ENCODE peak calls at places on chromosomes 3 and 15, in four cellular contexts. R is cardiac muscle cell, H is GM12878, T is body of pancreas. C is an unnamed sample.

GRCh38 chr15:69704685-69705084 is 252.1 kb downstream of the RPLP1 start:
- DNase-seq in R (no peak), T (no peak), H (no peak), C (no peak)

GRCh38 chr3:69012111-69012835 is 1.2 kb downstream of the EOGT start:
- DNase-seq in H (no peak), R (peak; percentile 49), T (peak; percentile 65), C (peak; percentile 21)

GRCh38 chr3:182238141-182238540 is 526.4 kb downstream of the SOX2 start:
- DNase-seq in R (no peak), T (no peak), H (no peak), C (no peak)

GRCh38 chr3:51953445-51953844 is 1.7 kb upstream of the GPR62 start:
- DNase-seq in T (no peak), H (no peak), R (peak; percentile 71), C (no peak)

GRCh38 chr3:106542101-106542769 is 673.4 kb upstream of the CBLB start:
- DNase-seq in H (no peak), R (peak; percentile 61), T (no peak), C (no peak)

GRCh38 chr15:80514071-80514780 is 110.0 kb downstream of the ARNT2 start:
- DNase-seq in H (no peak), R (peak; percentile 91), T (no peak), C (no peak)

GRCh38 chr3:55434789-55435188 is 52.3 kb downstream of the WNT5A start:
- DNase-seq in T (peak; percentile 62), R (peak; percentile 46), H (no peak), C (no peak)

GRCh38 chr3:49724586-49724985 is 835 bp upstream of the GMPPB start:
- DNase-seq in R (no peak), T (peak; percentile 47), H (no peak), C (no peak)

GRCh38 chr3:4493931-4494806 is 1.0 kb downstream of the ITPR1 start:
- DNase-seq in T (peak; percentile 20), H (no peak), R (peak; percentile 51), C (no peak)

GRCh38 chr15:33443699-33444098 is 132.9 kb downstream of the RYR3 start:
- DNase-seq in T (no peak), H (no peak), R (no peak), C (no peak)

GRCh38 chr3:61452536-61452991 is 108.8 kb upstream of the PTPRG start:
- DNase-seq in R (no peak), H (no peak), T (no peak), C (no peak)

GRCh38 chr3:23889401-23889800 is 27.4 kb downstream of the NKIRAS1 start:
- DNase-seq in R (no peak), H (no peak), T (no peak), C (no peak)

GRCh38 chr3:99693636-99694035 is 55.2 kb downstream of the COL8A1 start:
- DNase-seq in H (no peak), R (no peak), T (no peak), C (no peak)

GRCh38 chr3:38308456-38308855 is 26.4 kb downstream of the SLC22A14 start:
- DNase-seq in T (no peak), H (no peak), R (no peak), C (no peak)

GRCh38 chr3:146280859-146281258 is 30.0 kb upstream of the PLSCR4 start:
- DNase-seq in R (no peak), H (no peak), T (no peak), C (no peak)

GRCh38 chr3:4736284-4736861 is 242.9 kb upstream of the BHLHE40 start:
- DNase-seq in T (peak; percentile 85), R (peak; percentile 63), H (no peak), C (no peak)

GRCh38 chr3:33006081-33006480 is 54.6 kb downstream of the CCR4 start:
- DNase-seq in T (no peak), R (no peak), H (no peak), C (no peak)

GRCh38 chr3:189652042-189652441 is 20.9 kb downstream of the TP63 start:
- DNase-seq in T (no peak), R (peak; percentile 35), H (no peak), C (no peak)

GRCh38 chr3:151817473-151817872 is 3.6 kb downstream of the AADAC start:
- DNase-seq in H (no peak), R (no peak), T (no peak), C (no peak)

GRCh38 chr3:33044676-33045075 is 52.3 kb downstream of the GLB1 start:
- DNase-seq in R (no peak), H (no peak), T (no peak), C (no peak)

GRCh38 chr3:41002104-41002503 is 197.2 kb upstream of the CTNNB1 start:
- DNase-seq in R (no peak), H (no peak), T (no peak), C (no peak)

GRCh38 chr3:27533718-27534578 is 49.8 kb upstream of the SLC4A7 start:
- DNase-seq in H (peak; percentile 48), T (peak; percentile 7), R (peak; percentile 94), C (peak; percentile 40)

GRCh38 chr3:71301001-71301400 is 282.5 kb downstream of the FOXP1 start:
- DNase-seq in T (no peak), H (peak; percentile 2), R (no peak), C (peak; percentile 3)

GRCh38 chr15:56146756-56147155 is 96.9 kb downstream of the RFX7 start:
- DNase-seq in R (no peak), H (no peak), T (no peak), C (no peak)

GRCh38 chr15:46897266-46897665 is 820.0 kb upstream of the SEMA6D start:
- DNase-seq in T (no peak), H (no peak), R (no peak), C (no peak)

GRCh38 chr15:52291204-52291603 is 4.4 kb downstream of the MYO5C start:
- DNase-seq in T (no peak), R (no peak), H (peak; percentile 7), C (no peak)

GRCh38 chr3:127002195-127003174 is 19.6 kb downstream of the PLXNA1 start:
- DNase-seq in T (peak; percentile 76), H (no peak), R (peak; percentile 96), C (no peak)

GRCh38 chr15:64574220-64574994 is 114.0 kb downstream of the ZNF609 start:
- DNase-seq in T (no peak), H (no peak), R (peak; percentile 34), C (no peak)

GRCh38 chr15:96392380-96393208 is 62.1 kb downstream of the NR2F2 start:
- DNase-seq in R (no peak), H (no peak), T (no peak), C (no peak)

DNA sequence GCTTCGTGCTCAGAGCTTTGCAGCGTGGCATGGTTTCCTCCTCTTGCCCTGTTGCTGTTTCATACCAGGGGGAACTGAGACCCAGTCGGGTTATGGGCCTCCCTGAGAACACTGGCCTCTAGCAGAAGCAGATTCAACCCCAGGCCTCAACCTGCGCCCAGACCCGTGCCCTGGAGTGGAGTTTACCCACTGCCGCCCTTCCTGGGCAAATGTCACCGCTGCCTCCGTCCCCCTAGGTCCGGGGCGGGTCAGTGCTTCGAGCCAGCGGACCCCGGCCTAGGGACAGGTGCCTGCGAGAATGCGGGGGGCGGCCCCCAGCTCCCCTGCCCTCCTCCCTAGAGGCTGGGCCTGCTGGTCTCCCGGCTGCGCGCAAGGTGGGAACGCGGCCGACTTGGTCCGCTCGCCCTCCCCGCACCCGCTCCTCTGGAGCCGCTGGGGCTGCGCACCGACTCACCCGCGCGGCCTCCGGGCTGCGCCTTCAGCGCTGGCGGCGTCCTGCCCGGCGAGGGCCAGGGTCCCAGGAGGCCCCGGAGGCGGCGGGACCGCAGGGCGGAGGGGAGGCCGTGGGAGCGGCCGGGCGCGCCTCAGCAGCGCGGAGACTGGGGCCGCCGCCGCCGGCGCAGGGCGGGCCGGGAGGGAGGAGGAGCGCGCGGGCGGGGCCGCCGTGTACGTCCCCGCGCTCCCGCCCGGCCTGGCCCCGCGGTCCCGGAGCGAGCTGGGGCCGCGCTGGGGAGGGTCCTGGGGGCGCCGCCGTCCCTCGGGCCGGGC is at the start of gene PIGZ:
- DNase-seq in T (peak; percentile 58), R (peak; percentile 49), H (no peak), C (peak; percentile 72)
- TF ChIP-seq CTCF in T (no peak), R (no peak), H (no peak), C (no peak)

DNA sequence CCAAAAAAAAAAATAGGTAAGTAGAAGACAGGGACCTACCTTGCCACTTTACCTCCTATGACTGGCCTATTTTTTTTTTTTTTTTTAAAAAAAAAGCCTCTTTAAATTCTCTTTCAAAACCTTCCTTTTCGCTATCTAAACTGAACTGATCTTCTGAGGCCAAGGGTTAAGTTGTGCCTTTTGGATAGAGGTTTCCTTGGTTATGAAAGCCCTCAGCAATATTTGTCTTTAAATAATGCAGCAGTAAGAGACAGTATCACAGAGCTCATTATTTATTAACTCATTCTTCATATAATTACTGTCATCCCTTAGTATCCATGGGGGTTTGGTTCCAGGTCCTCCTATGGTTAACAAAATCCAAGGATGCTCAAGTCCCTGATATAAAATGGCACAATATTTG is 9.0 kb downstream of the MIX23 start:
- DNase-seq in H (no peak), R (no peak), T (no peak), C (no peak)
- H3K36me3 ChIP-seq in H (no peaks in the 10 kb centered on the region), R (peaks cover 3% of the 10 kb centered on the region), T (no peaks in the 10 kb centered on the region), C (peaks cover 3% of the 10 kb centered on the region)

GRCh38 chr3:56547486-56547885 is 9.5 kb upstream of the CCDC66 start:
- DNase-seq in R (peak; percentile 4), H (no peak), T (no peak), C (no peak)
- TF ChIP-seq CTCF in R (no peak), H (no peak), T (no peak), C (no peak)

GRCh38 chr15:48466825-48467224 is 135.6 kb downstream of the DUT start:
- DNase-seq in R (no peak), H (no peak), T (no peak), C (no peak)

GRCh38 chr15:48467801-48468200 is 136.6 kb downstream of the DUT start:
- DNase-seq in R (no peak), H (no peak), T (no peak), C (no peak)

GRCh38 chr15:48463366-48463880 is 132.2 kb downstream of the DUT start:
- DNase-seq in R (no peak), H (no peak), T (no peak), C (no peak)

GRCh38 chr15:48462688-48463087 is 131.5 kb downstream of the DUT start:
- DNase-seq in H (no peak), T (no peak), R (no peak), C (no peak)

DNA sequence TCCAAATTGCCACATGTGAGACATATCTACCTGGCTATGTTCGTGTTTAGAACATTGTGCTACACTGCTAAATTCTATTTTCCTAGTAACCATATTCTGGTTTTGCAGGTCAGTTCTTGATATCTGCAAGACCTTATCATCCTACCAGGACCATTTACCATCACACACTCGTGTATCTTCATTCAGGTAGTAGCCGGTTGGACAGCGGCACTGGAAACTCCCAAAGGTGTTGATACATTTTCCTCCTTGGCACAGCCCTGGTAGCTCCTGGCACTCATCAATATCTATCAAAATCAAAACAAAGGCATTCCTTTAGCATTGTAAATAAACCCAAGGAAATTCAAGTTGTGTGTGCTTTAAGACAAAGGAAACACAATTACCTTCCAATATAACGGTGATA is 134.2 kb downstream of the DUT start:
- DNase-seq in H (no peak), T (no peak), R (no peak), C (no peak)
- H3K36me3 ChIP-seq in H (no peaks in the 10 kb centered on the region), T (no peaks in the 10 kb centered on the region), R (no peaks in the 10 kb centered on the region), C (no peaks in the 10 kb centered on the region)

C was measured in GM06990.